ENCODE peak calls at places on chromosomes 7 and 10, in four cellular contexts. One of them, this sample, is unnamed. For H3K4me1, the result is how much of the 10 kb centered on the place peaks cover.

GRCh38 chr7:124965553-124965952 is 35.9 kb upstream of the POT1 start:
- DNase-seq in HCT116: no peak
- DNase-seq in ascending aorta: no peak
- DNase-seq in cardiac muscle cell: no peak
- DNase-seq in this sample: no peak

GRCh38 chr10:43206391-43207235 is 60.3 kb downstream of the RASGEF1A start:
- DNase-seq in cardiac muscle cell: no peak
- DNase-seq in ascending aorta: no peak
- DNase-seq in HCT116: no peak
- DNase-seq in this sample: no peak

GRCh38 chr10:110337906-110338305 is 33.2 kb upstream of the SMNDC1 start:
- DNase-seq in ascending aorta: no peak
- DNase-seq in cardiac muscle cell: peak
- DNase-seq in HCT116: no peak
- DNase-seq in this sample: no peak

GRCh38 chr10:110398419-110399162 is 93.9 kb upstream of the SMNDC1 start:
- DNase-seq in cardiac muscle cell: peak
- DNase-seq in ascending aorta: no peak
- DNase-seq in HCT116: peak
- DNase-seq in this sample: peak

GRCh38 chr7:142585425-142585824 is 163.8 kb upstream of the PRSS1 start:
- DNase-seq in HCT116: no peak
- DNase-seq in ascending aorta: no peak
- DNase-seq in cardiac muscle cell: no peak
- DNase-seq in this sample: no peak

GRCh38 chr10:119812684-119813083 is 60.0 kb downstream of the MCMBP start:
- DNase-seq in cardiac muscle cell: no peak
- DNase-seq in HCT116: no peak
- DNase-seq in ascending aorta: no peak
- DNase-seq in this sample: no peak

GRCh38 chr10:99456207-99456606 is 25.8 kb upstream of the GOT1 start:
- DNase-seq in ascending aorta: no peak
- DNase-seq in HCT116: no peak
- DNase-seq in cardiac muscle cell: no peak
- DNase-seq in this sample: no peak

GRCh38 chr10:17923728-17924127 is 28.0 kb upstream of the SLC39A12 start:
- DNase-seq in cardiac muscle cell: peak
- DNase-seq in HCT116: no peak
- DNase-seq in ascending aorta: no peak
- DNase-seq in this sample: no peak

GRCh38 chr10:68796609-68797008 is 30.7 kb upstream of the STOX1 start:
- DNase-seq in ascending aorta: no peak
- DNase-seq in cardiac muscle cell: no peak
- DNase-seq in HCT116: no peak
- DNase-seq in this sample: no peak

GRCh38 chr7:131843862-131844261 is 287.4 kb upstream of the PODXL start:
- DNase-seq in cardiac muscle cell: peak
- DNase-seq in HCT116: no peak
- DNase-seq in ascending aorta: no peak
- DNase-seq in this sample: peak

GRCh38 chr7:16908561-16908960 is 26.8 kb upstream of the AGR3 start:
- DNase-seq in ascending aorta: no peak
- DNase-seq in HCT116: no peak
- DNase-seq in cardiac muscle cell: no peak
- DNase-seq in this sample: no peak

GRCh38 chr7:5502726-5503243 is 79.2 kb upstream of the TNRC18 start:
- DNase-seq in HCT116: no peak
- DNase-seq in ascending aorta: no peak
- DNase-seq in cardiac muscle cell: no peak
- DNase-seq in this sample: no peak

GRCh38 chr10:132971448-132972148 is 29.2 kb upstream of the CFAP46 start:
- DNase-seq in HCT116: no peak
- DNase-seq in cardiac muscle cell: no peak
- DNase-seq in ascending aorta: no peak
- DNase-seq in this sample: no peak

GRCh38 chr7:113370910-113371309 is 252.6 kb upstream of the SMIM30 start:
- DNase-seq in ascending aorta: no peak
- DNase-seq in cardiac muscle cell: no peak
- DNase-seq in HCT116: no peak
- DNase-seq in this sample: no peak

GRCh38 chr7:22601812-22602568 is 102.0 kb upstream of the STEAP1B start:
- DNase-seq in cardiac muscle cell: peak
- DNase-seq in ascending aorta: no peak
- DNase-seq in HCT116: no peak
- DNase-seq in this sample: no peak

GRCh38 chr7:50531401-50531906 is 33.8 kb downstream of the DDC start:
- DNase-seq in HCT116: peak
- DNase-seq in ascending aorta: no peak
- DNase-seq in cardiac muscle cell: no peak
- DNase-seq in this sample: no peak

GRCh38 chr7:138195207-138195606 is 118.9 kb downstream of the AKR1D1 start:
- DNase-seq in cardiac muscle cell: peak
- DNase-seq in HCT116: no peak
- DNase-seq in ascending aorta: no peak
- DNase-seq in this sample: no peak

GRCh38 chr7:40469481-40469880 is 334.7 kb downstream of the SUGCT start:
- DNase-seq in cardiac muscle cell: peak
- DNase-seq in HCT116: no peak
- DNase-seq in ascending aorta: no peak
- DNase-seq in this sample: no peak

GRCh38 chr7:33789871-33790270 is 115.5 kb upstream of the BMPER start:
- DNase-seq in cardiac muscle cell: peak
- DNase-seq in ascending aorta: no peak
- DNase-seq in HCT116: no peak
- DNase-seq in this sample: no peak

GRCh38 chr10:33487014-33487776 is 152.7 kb upstream of the NRP1 start:
- DNase-seq in ascending aorta: no peak
- DNase-seq in cardiac muscle cell: peak
- DNase-seq in HCT116: no peak
- DNase-seq in this sample: no peak

GRCh38 chr7:47180268-47180826 is 401.6 kb downstream of the TNS3 start:
- DNase-seq in ascending aorta: no peak
- DNase-seq in HCT116: peak
- DNase-seq in cardiac muscle cell: peak
- DNase-seq in this sample: no peak

GRCh38 chr7:122881324-122881723 is 4.9 kb downstream of the CADPS2 start:
- DNase-seq in ascending aorta: no peak
- DNase-seq in HCT116: no peak
- DNase-seq in cardiac muscle cell: no peak
- DNase-seq in this sample: no peak

GRCh38 chr10:71187600-71187999 is 24.8 kb upstream of the UNC5B start:
- DNase-seq in cardiac muscle cell: peak
- DNase-seq in ascending aorta: no peak
- DNase-seq in HCT116: no peak
- DNase-seq in this sample: no peak

GRCh38 chr10:21732067-21732772 is 198.2 kb downstream of the MLLT10 start:
- DNase-seq in cardiac muscle cell: peak
- DNase-seq in HCT116: peak
- DNase-seq in ascending aorta: no peak
- DNase-seq in this sample: peak

GRCh38 chr7:22296265-22296566 is 60.7 kb downstream of the RAPGEF5 start:
- DNase-seq in cardiac muscle cell: no peak
- DNase-seq in HCT116: no peak
- DNase-seq in ascending aorta: no peak
- DNase-seq in this sample: no peak

GRCh38 chr7:94375167-94375566 is 19.5 kb upstream of the COL1A2 start:
- DNase-seq in HCT116: no peak
- DNase-seq in cardiac muscle cell: peak
- DNase-seq in ascending aorta: no peak
- DNase-seq in this sample: peak

GRCh38 chr10:110356628-110357245 is 52.0 kb upstream of the SMNDC1 start:
- DNase-seq in HCT116: peak
- DNase-seq in cardiac muscle cell: peak
- DNase-seq in ascending aorta: peak
- DNase-seq in this sample: peak

GRCh38 chr10:24882047-24882698 is 70.2 kb downstream of the PRTFDC1 start:
- DNase-seq in ascending aorta: no peak
- DNase-seq in HCT116: no peak
- DNase-seq in cardiac muscle cell: peak
- DNase-seq in this sample: peak
- H3K27ac ChIP-seq in ascending aorta: no peak
- H3K27ac ChIP-seq in HCT116: no peak
- H3K27ac ChIP-seq in cardiac muscle cell: no peak
- H3K27ac ChIP-seq in this sample: no peak

DNA sequence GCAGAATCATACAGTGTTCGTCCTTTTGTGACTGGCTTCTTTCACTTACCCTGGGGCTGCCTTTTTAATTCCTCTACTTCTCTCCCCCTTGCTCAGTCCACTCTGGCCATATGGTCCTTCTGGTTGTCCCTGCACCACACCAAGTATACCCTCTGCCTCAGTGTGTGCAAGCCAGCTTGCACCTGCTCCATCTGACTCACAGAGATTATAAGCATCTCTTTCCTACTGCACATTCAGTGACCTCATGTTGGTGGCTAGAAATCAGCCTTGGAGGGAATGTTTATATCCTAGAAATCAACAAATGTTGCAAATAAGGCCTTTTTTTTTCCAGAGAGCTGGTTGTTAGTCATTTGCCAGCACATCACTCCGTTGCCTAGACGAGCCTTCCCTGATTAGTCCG is 67.5 kb upstream of the C10orf90 start:
- DNase-seq in ascending aorta: no peak
- DNase-seq in cardiac muscle cell: no peak
- DNase-seq in HCT116: no peak
- DNase-seq in this sample: no peak
- H3K4me1 ChIP-seq in ascending aorta: under half
- H3K4me1 ChIP-seq in cardiac muscle cell: under half
- H3K4me1 ChIP-seq in HCT116: under half
- H3K4me1 ChIP-seq in this sample: under half

DNA sequence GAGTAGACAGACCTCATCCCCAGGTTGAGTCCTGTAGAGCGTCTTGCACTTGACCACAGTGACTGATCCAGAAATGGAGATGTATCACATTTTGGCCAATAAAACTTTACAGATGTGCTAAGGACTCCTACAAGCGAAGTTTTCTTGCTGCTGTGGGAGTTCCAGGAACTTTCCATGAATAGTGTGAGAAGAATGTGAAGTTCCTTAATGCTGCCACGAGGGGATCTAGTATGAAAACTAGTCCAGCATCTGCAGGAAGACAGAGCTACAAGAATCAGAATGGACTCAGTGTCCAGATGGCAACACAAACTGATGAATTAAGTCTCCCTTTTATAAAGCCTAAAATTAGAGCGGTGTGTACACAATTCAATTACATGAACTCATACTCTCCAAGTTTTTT is 14.8 kb upstream of the LSM8 start:
- DNase-seq in ascending aorta: no peak
- DNase-seq in HCT116: no peak
- DNase-seq in cardiac muscle cell: no peak
- DNase-seq in this sample: no peak
- TF ChIP-seq CTCF in ascending aorta: no peak
- TF ChIP-seq CTCF in HCT116: no peak
- TF ChIP-seq CTCF in cardiac muscle cell: peak
- TF ChIP-seq CTCF in this sample: no peak

DNA sequence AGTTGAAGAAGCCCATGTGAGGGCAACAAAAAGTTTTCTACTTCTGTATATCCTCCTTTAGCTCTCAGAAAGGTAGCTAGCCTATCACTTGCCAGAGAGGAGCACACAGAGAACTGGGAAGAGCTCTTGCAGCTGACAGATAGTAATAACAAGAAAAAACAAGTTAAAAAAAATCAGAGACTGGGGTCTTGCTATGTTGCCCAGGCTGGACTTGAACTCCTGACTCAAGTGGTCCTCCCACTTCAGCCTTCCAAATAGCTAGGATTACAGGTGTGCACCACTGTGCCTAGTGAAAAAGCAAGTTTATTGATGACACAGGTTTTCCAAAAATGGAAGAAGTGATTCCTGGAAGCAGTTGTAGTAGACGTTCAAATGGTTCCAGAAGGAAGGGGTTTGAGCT is 93.6 kb downstream of the CLEC2L start:
- DNase-seq in HCT116: no peak
- DNase-seq in ascending aorta: no peak
- DNase-seq in cardiac muscle cell: no peak
- DNase-seq in this sample: no peak
- H3K27ac ChIP-seq in HCT116: no peak
- H3K27ac ChIP-seq in ascending aorta: no peak
- H3K27ac ChIP-seq in cardiac muscle cell: no peak
- H3K27ac ChIP-seq in this sample: no peak

GRCh38 chr10:90417466-90418210 is 440.2 kb downstream of the HTR7 start:
- DNase-seq in HCT116: no peak
- DNase-seq in ascending aorta: no peak
- DNase-seq in cardiac muscle cell: no peak
- DNase-seq in this sample: no peak
- H3K4me1 ChIP-seq in HCT116: under half
- H3K4me1 ChIP-seq in ascending aorta: under half
- H3K4me1 ChIP-seq in cardiac muscle cell: under half
- H3K4me1 ChIP-seq in this sample: under half

GRCh38 chr7:38424750-38425463 is 151.5 kb upstream of the TARP start:
- DNase-seq in cardiac muscle cell: peak
- DNase-seq in HCT116: no peak
- DNase-seq in ascending aorta: no peak
- DNase-seq in this sample: no peak
- TF ChIP-seq CTCF in cardiac muscle cell: peak
- TF ChIP-seq CTCF in HCT116: peak
- TF ChIP-seq CTCF in ascending aorta: no peak
- TF ChIP-seq CTCF in this sample: no peak